ENCODE peak calls at places on chromosomes 13 and 19, in ten cellular contexts. N, F, S, O, Q, C, M, Y, K and A are unnamed samples.

GRCh38 chr19:11463391-11463790 is 17.5 kb downstream of the ELAVL3 start:
- DNase-seq in N (no peak), F (no peak), S (no peak), O (no peak), Q (no peak), C (no peak), M (no peak), Y (no peak), K (no peak), A (no peak)

GRCh38 chr13:25232937-25233515 is 54.3 kb downstream of the MTMR6 start:
- DNase-seq in N (no peak), F (peak; percentile 80), S (peak; percentile 56), O (peak; percentile 44), Q (no peak), C (no peak), M (peak; percentile 15), Y (no peak), K (no peak), A (no peak)

GRCh38 chr13:87671824-87672603 is 843 bp downstream of the SLITRK5 start:
- DNase-seq in N (peak; percentile 65), F (no peak), S (no peak), O (no peak), Q (no peak), C (no peak), M (no peak), Y (no peak), K (no peak), A (peak; percentile 53)

GRCh38 chr19:55691561-55692481 is 16.8 kb downstream of the EPN1 start:
- DNase-seq in N (no peak), F (no peak), S (no peak), O (no peak), Q (peak; percentile 12), C (peak; percentile 38), M (no peak), Y (no peak), K (no peak), A (no peak)

GRCh38 chr19:6252066-6252465 is 27.7 kb downstream of the MLLT1 start:
- DNase-seq in N (no peak), F (no peak), S (no peak), O (no peak), Q (no peak), C (no peak), M (no peak), Y (no peak), K (no peak), A (no peak)

GRCh38 chr13:51782026-51782710 is 21.8 kb downstream of the DHRS12 start:
- DNase-seq in N (no peak), F (no peak), S (no peak), O (no peak), Q (no peak), C (no peak), M (no peak), Y (no peak), K (no peak), A (no peak)

GRCh38 chr19:44878119-44878865 is 12.8 kb upstream of the TOMM40 start:
- DNase-seq in N (no peak), F (peak; percentile 45), S (no peak), O (no peak), Q (no peak), C (no peak), M (no peak), Y (no peak), K (no peak), A (no peak)

GRCh38 chr19:55257461-55258411 is 1.1 kb downstream of the PPP6R1 start:
- DNase-seq in N (peak; percentile 40), F (peak; percentile 47), S (peak; percentile 21), O (peak; percentile 28), Q (no peak), C (no peak), M (no peak), Y (no peak), K (peak; percentile 66), A (no peak)

GRCh38 chr19:46975918-46976782 is 43.5 kb upstream of the NPAS1 start:
- DNase-seq in N (peak; percentile 44), F (peak; percentile 38), S (peak; percentile 96), O (no peak), Q (peak; percentile 96), C (peak; percentile 98), M (no peak), Y (peak; percentile 76), K (peak; percentile 57), A (peak; percentile 53)

GRCh38 chr19:1429750-1430149 is 8.4 kb upstream of the RPS15 start:
- DNase-seq in N (no peak), F (peak; percentile 66), S (no peak), O (no peak), Q (peak; percentile 65), C (peak; percentile 76), M (no peak), Y (no peak), K (no peak), A (no peak)